ENCODE peak calls at places on chromosomes 2 and 18, in four cellular contexts. I is M059J; G is NB4; V is naive thymus-derived CD8-positive, alpha-beta T cell. K is an unnamed sample.

GRCh38 chr2:20049631-20050030 is 1.8 kb downstream of the LAPTM4A start:
- DNase-seq in I (peak; percentile 16), G (peak; percentile 62), V (no peak), K (no peak)

GRCh38 chr2:157876771-157877108 is 610 bp upstream of the ACVR1 start:
- DNase-seq in I (no peak), G (no peak), V (no peak), K (no peak)

GRCh38 chr2:190653931-190654330 is 5.0 kb downstream of the NAB1 start:
- DNase-seq in I (no peak), G (no peak), V (no peak), K (no peak)

GRCh38 chr2:21019000-21019677 is 24.7 kb downstream of the APOB start:
- DNase-seq in I (no peak), G (no peak), V (no peak), K (no peak)

GRCh38 chr2:239177908-239178307 is 222.9 kb downstream of the HDAC4 start:
- DNase-seq in I (no peak), G (no peak), V (no peak), K (peak; percentile 1)

GRCh38 chr18:35095983-35096676 is 54.9 kb downstream of the MAPRE2 start:
- DNase-seq in I (peak; percentile 16), G (no peak), V (no peak), K (no peak)

GRCh38 chr2:191217580-191217979 is 27.6 kb upstream of the MYO1B start:
- DNase-seq in I (peak; percentile 90), G (peak; percentile 56), V (no peak), K (no peak)

GRCh38 chr2:85053802-85054201 is 79.4 kb upstream of the TCF7L1 start:
- DNase-seq in I (peak; percentile 33), G (peak; percentile 36), V (no peak), K (no peak)

GRCh38 chr2:135052042-135052876 is at the start of gene RAB3GAP1:
- DNase-seq in I (peak; percentile 82), G (peak; percentile 94), V (peak; percentile 94), K (peak; percentile 68)

GRCh38 chr2:69770193-69770702 is 28.3 kb downstream of the ANXA4 start:
- DNase-seq in I (peak; percentile 88), G (peak; percentile 75), V (no peak), K (no peak)

GRCh38 chr2:223580951-223581350 is 21.2 kb downstream of the SCG2 start:
- DNase-seq in I (peak; percentile 63), G (no peak), V (no peak), K (no peak)

GRCh38 chr18:35577045-35577848 is 4.3 kb upstream of the GALNT1 start:
- DNase-seq in I (peak; percentile 38), G (no peak), V (no peak), K (no peak)

GRCh38 chr2:1823187-1824169 is 79.2 kb upstream of the PXDN start:
- DNase-seq in I (no peak), G (peak; percentile 14), V (no peak), K (peak; percentile 57)

GRCh38 chr2:29766191-29766590 is 155.2 kb downstream of the ALK start:
- DNase-seq in I (peak; percentile 64), G (no peak), V (no peak), K (no peak)

GRCh38 chr2:165573534-165574461 is 104.3 kb downstream of the CSRNP3 start:
- DNase-seq in I (peak; percentile 42), G (peak; percentile 3), V (no peak), K (peak; percentile 72)

GRCh38 chr2:69280017-69280671 is 106.9 kb downstream of the GFPT1 start:
- DNase-seq in I (no peak), G (no peak), V (no peak), K (no peak)

GRCh38 chr2:162795312-162795711 is 43.3 kb downstream of the KCNH7 start:
- DNase-seq in I (peak; percentile 3), G (peak; percentile 4), V (no peak), K (no peak)

GRCh38 chr2:219803294-219803693 is 175.9 kb downstream of the SLC4A3 start:
- DNase-seq in I (peak; percentile 88), G (peak; percentile 52), V (no peak), K (no peak)

GRCh38 chr18:36736094-36736493 is 92.7 kb downstream of the TPGS2 start:
- DNase-seq in I (no peak), G (no peak), V (no peak), K (no peak)

K was measured in glutamatergic neuron.